ENCODE peak calls at places on chromosomes 13 and 19, in four cellular contexts. O is A549, Y is K562, Z is HepG2. X is an unnamed sample.

GRCh38 chr13:49292742-49293498 is 45.2 kb downstream of the CDADC1 start:
- DNase-seq in O (no peak), Y (peak), Z (no peak), X (no peak)

GRCh38 chr13:33794576-33794975 is 23.4 kb upstream of the RFC3 start:
- DNase-seq in O (no peak), Y (no peak), Z (no peak), X (no peak)

GRCh38 chr19:2451138-2451537 is 5.6 kb downstream of the LMNB2 start:
- DNase-seq in Y (no peak), O (no peak), Z (no peak), X (no peak)

GRCh38 chr13:24887759-24888158 is 123.8 kb downstream of the RNF17 start:
- DNase-seq in Y (no peak), Z (no peak), O (no peak), X (no peak)

GRCh38 chr19:39934584-39935233 is at the start of gene FCGBP:
- DNase-seq in O (no peak), Z (no peak), Y (no peak), X (no peak)

GRCh38 chr19:1663854-1664253 is 11.4 kb upstream of the TCF3 start:
- DNase-seq in Y (no peak), O (no peak), Z (no peak), X (no peak)

GRCh38 chr13:43446126-43446525 is 340.6 kb downstream of the ENOX1 start:
- DNase-seq in Z (no peak), O (no peak), Y (no peak), X (no peak)

GRCh38 chr13:37656247-37656940 is 57.8 kb upstream of the POSTN start:
- DNase-seq in Z (no peak), O (peak), Y (no peak), X (no peak)

GRCh38 chr13:50378513-50378970 is 363.3 kb downstream of the KCNRG start:
- DNase-seq in Z (no peak), O (no peak), Y (no peak), X (no peak)

GRCh38 chr13:21033224-21033855 is 28.0 kb downstream of the LATS2 start:
- DNase-seq in Z (no peak), Y (no peak), O (no peak), X (no peak)

GRCh38 chr13:74102691-74103090 is 31.5 kb downstream of the KLF12 start:
- DNase-seq in Z (no peak), O (no peak), Y (no peak), X (no peak)

GRCh38 chr13:25037057-25037813 is 58.7 kb upstream of the PABPC3 start:
- DNase-seq in O (no peak), Z (peak), Y (peak), X (no peak)

DNA sequence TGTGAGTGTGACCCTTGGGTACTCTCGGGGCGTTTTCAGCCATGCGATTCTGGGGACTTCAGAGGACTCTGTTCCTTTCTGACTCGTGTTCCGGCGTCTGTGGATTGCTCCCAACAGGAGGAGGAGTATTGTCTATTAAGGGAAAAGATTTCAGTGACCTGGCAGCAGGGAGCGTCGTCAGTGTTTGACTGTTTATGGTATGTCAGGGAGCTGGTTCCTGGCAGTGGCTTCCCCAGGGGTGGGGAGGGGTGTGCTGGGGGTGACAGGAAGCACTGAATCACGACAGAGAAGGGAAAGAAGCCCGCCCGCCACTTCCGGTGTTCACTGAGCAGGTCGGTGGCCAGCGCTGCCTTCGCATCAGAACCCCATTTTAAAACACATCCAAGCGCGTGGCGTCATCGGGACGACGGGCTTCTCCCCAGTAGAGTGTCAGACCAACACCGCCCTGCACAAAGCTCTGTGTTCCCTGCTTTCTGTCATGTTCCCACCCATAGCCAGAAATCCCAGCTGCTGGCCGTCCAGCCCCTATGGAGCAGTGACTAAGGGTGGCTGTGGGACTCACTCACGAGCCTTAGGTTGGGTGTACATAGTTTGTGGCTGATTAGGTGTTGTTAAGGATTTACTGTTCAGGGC is 33.8 kb downstream of the COL4A2 start:
- DNase-seq in Z (no peak), O (no peak), Y (no peak), X (no peak)
- TF ChIP-seq RNF2 in Z (no peak), O (no peak), Y (no peak), X (no peak)

GRCh38 chr19:45528744-45529453 is 21.6 kb downstream of the VASP start:
- DNase-seq in Y (peak), Z (no peak), O (no peak), X (peak)
- TF ChIP-seq RNF2 in Y (no peak), Z (no peak), O (no peak), X (peak)

GRCh38 chr13:106573855-106574254 is 5.9 kb upstream of the ARGLU1 start:
- DNase-seq in Z (no peak), Y (no peak), O (no peak), X (no peak)
- TF ChIP-seq RNF2 in Z (no peak), Y (no peak), O (no peak), X (no peak)

DNA sequence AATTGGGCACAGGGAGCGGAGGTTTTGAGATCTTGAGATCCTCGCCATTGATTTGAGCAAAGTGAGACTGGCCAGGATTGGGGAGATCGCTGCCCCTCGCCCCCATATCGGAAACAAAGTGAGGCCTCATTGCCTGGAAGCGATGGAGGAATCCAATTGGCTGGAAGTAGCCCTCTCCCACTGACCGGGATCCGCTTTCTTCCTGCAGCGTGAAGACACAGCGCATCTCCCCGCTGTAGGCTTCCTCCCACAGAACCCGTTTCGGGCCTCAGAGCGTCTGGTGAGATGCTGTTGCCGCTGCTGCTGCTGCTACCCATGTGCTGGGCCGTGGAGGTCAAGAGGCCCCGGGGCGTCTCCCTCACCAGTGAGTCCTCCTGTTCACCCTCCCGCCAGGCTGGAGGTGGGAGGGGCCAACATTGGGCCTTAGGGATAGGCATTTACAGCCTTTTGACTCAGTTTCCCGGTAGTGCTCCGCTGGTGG is 438 bp downstream of the PRKCSH start:
- DNase-seq in Y (peak), O (no peak), Z (no peak), X (no peak)
- TF ChIP-seq RNF2 in Y (no peak), O (no peak), Z (no peak), X (no peak)

X was measured in H1.